ENCODE peak calls at places on chromosomes 3 and 15, in ten cellular contexts. G, S, Q, M, W, P, B, E, V and A are unnamed samples.

GRCh38 chr15:96020133-96020532 is 310.4 kb upstream of the NR2F2 start:
- DNase-seq in M (no peak), V (no peak), W (no peak), G (no peak), Q (no peak), E (no peak), S (no peak), B (no peak), P (no peak), A (no peak)

GRCh38 chr3:63960048-63960711 is 48.0 kb upstream of the SCAANT1 start:
- DNase-seq in S (no peak), B (no peak), W (peak; percentile 84), E (peak; percentile 72), P (no peak), M (no peak), V (peak; percentile 63), G (no peak), Q (no peak), A (no peak)

GRCh38 chr3:58176185-58176530 is 34.6 kb downstream of the DNASE1L3 start:
- DNase-seq in W (no peak), G (no peak), S (no peak), B (no peak), V (no peak), Q (no peak), M (no peak), E (no peak), P (no peak), A (no peak)

GRCh38 chr3:122298239-122298638 is 26.8 kb upstream of the CSTA start:
- DNase-seq in M (no peak), V (no peak), S (no peak), G (no peak), P (no peak), B (no peak), Q (no peak), E (no peak), W (no peak), A (no peak)

GRCh38 chr3:30473374-30474051 is 132.9 kb upstream of the TGFBR2 start:
- DNase-seq in M (no peak), S (no peak), V (no peak), E (peak; percentile 58), G (peak; percentile 77), P (no peak), Q (no peak), W (peak; percentile 46), B (peak; percentile 27), A (no peak)

GRCh38 chr3:161153480-161153879 is 48.3 kb upstream of the B3GALNT1 start:
- DNase-seq in G (no peak), P (no peak), M (no peak), B (no peak), S (no peak), V (no peak), Q (no peak), W (no peak), E (no peak), A (no peak)

GRCh38 chr3:186909078-186909853 is 21.1 kb upstream of the ST6GAL1 start:
- DNase-seq in V (no peak), G (no peak), W (no peak), P (no peak), B (no peak), M (no peak), S (no peak), Q (no peak), E (no peak), A (no peak)

GRCh38 chr3:100269410-100270217 is 8.8 kb downstream of the TBC1D23 start:
- DNase-seq in V (peak; percentile 60), W (peak; percentile 94), S (peak; percentile 70), Q (no peak), B (no peak), E (peak; percentile 100), M (no peak), P (no peak), G (no peak), A (no peak)

GRCh38 chr3:142315083-142315482 is 89.7 kb upstream of the GK5 start:
- DNase-seq in V (no peak), W (peak; percentile 87), M (no peak), P (no peak), B (no peak), E (peak; percentile 73), Q (no peak), S (peak; percentile 63), G (no peak), A (no peak)

DNA sequence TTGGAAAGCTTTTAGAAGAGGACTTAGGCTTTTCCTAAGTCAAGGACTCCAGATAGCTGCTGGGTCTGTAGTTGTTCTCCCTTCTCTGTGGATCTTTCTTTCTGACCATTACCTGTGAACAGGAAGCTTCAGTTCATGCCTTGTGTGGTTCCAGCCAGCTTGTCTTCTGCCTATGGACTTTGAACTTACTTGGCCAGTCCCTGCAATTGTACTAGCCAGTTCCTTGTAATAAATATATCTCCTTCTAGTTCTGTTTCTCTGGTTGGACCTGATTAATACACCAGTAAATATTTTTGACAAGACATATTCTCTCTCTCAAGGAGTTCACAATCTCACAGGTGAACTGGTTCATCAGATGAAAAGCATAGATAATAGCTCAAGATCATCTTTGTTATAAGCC is 341.3 kb upstream of the DPPA4 start:
- DNase-seq in Q (no peak), S (no peak), B (no peak), V (no peak), G (no peak), W (no peak), P (no peak), E (no peak), M (no peak), A (no peak)
- H3K27ac ChIP-seq in Q (no peak overlapping the region), S (no peak overlapping the region), B (no peak overlapping the region), V (no peak overlapping the region), G (no peak overlapping the region), W (no peak overlapping the region), P (no peak overlapping the region), E (no peak overlapping the region), M (no peak overlapping the region), A (no peak overlapping the region)

DNA sequence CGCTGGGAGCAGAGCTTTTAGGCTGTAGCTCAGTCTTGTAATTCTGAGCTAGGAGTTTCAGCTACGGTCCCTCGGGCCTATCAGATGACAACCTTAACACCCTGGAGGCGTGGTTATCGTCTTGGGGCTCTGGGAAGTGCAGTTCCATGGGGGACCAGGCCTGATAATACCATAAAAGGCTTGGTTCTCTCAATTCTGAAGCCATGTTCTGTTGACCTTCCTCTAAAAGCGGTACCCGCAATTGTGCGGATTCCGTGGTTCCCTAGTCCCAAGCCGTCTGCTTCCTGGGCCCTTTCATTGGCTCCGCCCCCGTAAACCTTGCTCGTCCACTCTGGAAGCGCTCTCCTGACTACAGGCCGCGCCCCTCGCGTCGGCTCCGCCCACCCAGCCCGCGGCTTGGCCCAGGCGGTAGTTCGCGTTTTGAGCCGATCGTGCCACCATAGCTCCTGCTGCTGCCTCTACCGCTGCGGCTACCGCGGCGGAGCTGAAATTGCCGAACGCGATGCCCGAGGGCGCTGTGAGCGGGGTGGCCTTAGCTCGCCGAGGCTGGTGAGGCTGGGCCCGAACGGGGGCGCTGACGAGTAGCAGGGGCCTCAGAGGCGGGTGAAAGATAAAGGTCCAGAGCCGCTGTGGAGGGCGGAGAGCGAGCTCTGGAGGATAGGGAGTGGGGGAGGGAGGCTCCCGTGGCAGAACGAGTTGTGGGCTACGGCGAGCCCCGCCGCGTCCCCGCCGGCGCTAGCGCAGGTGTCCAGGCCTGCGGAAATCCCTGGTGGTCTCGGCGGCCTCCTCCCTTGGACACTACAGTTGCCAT is at the start of gene MAPKBP1:
- DNase-seq in G (peak; percentile 97), P (peak; percentile 96), B (peak; percentile 93), V (peak; percentile 99), S (peak; percentile 99), Q (peak; percentile 99), W (peak; percentile 98), E (peak; percentile 95), M (peak; percentile 98), A (peak; percentile 99)
- H3K4me1 ChIP-seq in G (peaks cover 58% of the 10 kb centered on the region), P (peaks cover 45% of the 10 kb centered on the region), B (no peaks in the 10 kb centered on the region), V (peaks cover 35% of the 10 kb centered on the region), S (peaks cover 46% of the 10 kb centered on the region), Q (peaks cover 39% of the 10 kb centered on the region), W (peaks cover 13% of the 10 kb centered on the region), E (peaks cover 55% of the 10 kb centered on the region), M (peaks cover 10% of the 10 kb centered on the region), A (peaks cover 32% of the 10 kb centered on the region)

GRCh38 chr3:110016235-110016634 is 678.9 kb upstream of the DPPA4 start:
- DNase-seq in W (no peak), Q (no peak), V (no peak), S (no peak), P (no peak), G (no peak), E (no peak), M (no peak), B (no peak), A (no peak)
- H3K27ac ChIP-seq in W (no peak overlapping the region), Q (no peak overlapping the region), V (no peak overlapping the region), S (no peak overlapping the region), P (no peak overlapping the region), G (no peak overlapping the region), E (no peak overlapping the region), M (no peak overlapping the region), B (no peak overlapping the region), A (no peak overlapping the region)

GRCh38 chr15:90145259-90145658 is 43.0 kb upstream of the IDH2 start:
- DNase-seq in B (no peak), V (no peak), W (no peak), M (peak; percentile 84), G (no peak), Q (no peak), P (no peak), E (no peak), S (no peak), A (no peak)

GRCh38 chr15:90143176-90143655 is 40.9 kb upstream of the IDH2 start:
- DNase-seq in S (peak; percentile 80), M (peak; percentile 96), E (peak; percentile 14), B (no peak), V (peak; percentile 78), P (peak; percentile 61), G (no peak), W (peak; percentile 33), Q (peak; percentile 87), A (peak; percentile 88)

GRCh38 chr15:90141646-90142045 is 39.4 kb upstream of the IDH2 start:
- DNase-seq in M (no peak), P (no peak), S (no peak), G (no peak), W (peak; percentile 66), E (peak; percentile 50), B (no peak), Q (no peak), V (no peak), A (no peak)

GRCh38 chr15:90145761-90146160 is 43.5 kb upstream of the IDH2 start:
- DNase-seq in G (no peak), Q (no peak), M (no peak), V (no peak), W (no peak), E (no peak), P (no peak), S (no peak), B (no peak), A (no peak)

DNA sequence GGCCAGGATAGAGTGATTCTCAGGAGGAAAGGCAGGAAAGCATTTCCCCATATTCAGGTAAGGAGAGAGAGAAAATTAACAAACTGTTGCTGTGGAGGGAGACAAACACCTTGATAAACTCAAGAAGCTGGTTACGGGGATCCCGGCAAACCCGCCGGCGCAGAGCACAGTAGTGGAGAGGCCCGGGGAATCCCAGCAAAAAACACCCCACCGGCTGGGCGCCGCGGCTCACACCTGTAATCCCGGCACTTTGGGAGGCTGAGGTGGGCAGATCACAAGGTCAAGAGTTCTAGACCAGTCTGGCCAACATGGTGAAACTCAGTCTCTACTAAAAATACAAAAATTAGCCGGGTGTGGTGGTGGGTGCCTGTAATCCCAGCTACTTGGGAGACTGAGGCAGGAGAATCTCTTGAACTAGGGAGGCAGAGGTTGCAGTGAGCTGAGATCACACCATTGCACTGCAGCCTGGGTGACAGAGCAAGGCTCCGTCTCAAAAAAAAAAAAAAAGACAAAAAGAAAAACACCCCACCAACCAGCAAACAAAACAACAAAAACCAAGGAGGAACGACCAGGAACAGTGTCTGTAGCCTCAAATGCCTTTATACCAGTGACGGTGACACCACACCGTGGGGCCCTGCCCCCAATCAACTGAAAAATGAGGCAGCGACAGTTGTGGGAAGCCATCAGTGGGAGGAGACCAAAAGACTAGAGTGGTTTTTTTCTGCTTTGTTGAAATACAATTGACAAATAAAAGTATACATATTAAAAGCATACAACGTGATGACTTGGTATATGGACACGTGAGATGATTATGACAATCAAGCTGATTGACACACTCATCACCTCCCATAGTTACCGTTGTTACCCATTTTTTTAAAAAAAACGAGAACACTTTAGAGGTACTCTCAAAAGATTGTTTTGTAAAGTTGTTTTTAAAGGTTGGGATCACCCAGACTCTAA is 40.2 kb upstream of the IDH2 start:
- DNase-seq in M (no peak), Q (no peak), V (no peak), P (no peak), G (no peak), B (no peak), E (no peak), S (no peak), W (no peak), A (no peak)
- H3K4me1 ChIP-seq in M (peaks cover 7% of the 10 kb centered on the region), Q (peaks cover 17% of the 10 kb centered on the region), V (no peaks in the 10 kb centered on the region), P (peaks cover 6% of the 10 kb centered on the region), G (no peaks in the 10 kb centered on the region), B (no peaks in the 10 kb centered on the region), E (peaks cover 6% of the 10 kb centered on the region), S (peaks cover 16% of the 10 kb centered on the region), W (peaks cover 6% of the 10 kb centered on the region), A (peaks cover 5% of the 10 kb centered on the region)